ENCODE peak calls at places on chromosome 17, in ten cellular contexts. S is lower leg skin, Z is heart left ventricle, H is AG09309, P is breast epithelium, O is GM12865, Y is tibial nerve, L is psoas muscle, U is LNCaP clone FGC, G is heart right ventricle. X is an unnamed sample.

GRCh38 chr17:76204277-76204676 is 36.0 kb downstream of the RNF157 start:
- DNase-seq in S (no peak), P (no peak), U (no peak), H (no peak), G (no peak), Z (no peak), Y (no peak), O (no peak), L (no peak), X (no peak)

GRCh38 chr17:250487-251300 is 69.2 kb upstream of the DOC2B start:
- DNase-seq in Y (no peak), Z (peak; percentile 6), S (peak; percentile 65), L (peak; percentile 20), O (no peak), U (no peak), G (no peak), H (no peak), P (peak; percentile 40), X (no peak)

GRCh38 chr17:49201481-49201927 is 8.9 kb downstream of the GNGT2 start:
- DNase-seq in L (no peak), P (no peak), G (no peak), H (no peak), O (no peak), Y (no peak), U (no peak), Z (no peak), S (no peak), X (no peak)

GRCh38 chr17:56599093-56599492 is 5.6 kb downstream of the NOG start:
- DNase-seq in L (no peak), S (no peak), U (no peak), H (no peak), Y (no peak), P (no peak), O (no peak), Z (no peak), G (no peak), X (no peak)

GRCh38 chr17:31549121-31549524 is 157.6 kb downstream of the RAB11FIP4 start:
- DNase-seq in U (no peak), Z (no peak), L (no peak), S (no peak), P (no peak), G (no peak), Y (no peak), H (no peak), O (peak; percentile 45), X (no peak)

GRCh38 chr17:77373298-77374169 is 232.8 kb downstream of the SEC14L1 start:
- DNase-seq in G (peak; percentile 61), Z (peak; percentile 60), O (no peak), S (peak; percentile 93), Y (no peak), P (no peak), U (no peak), H (no peak), L (peak; percentile 78), X (peak; percentile 31)

GRCh38 chr17:879546-879945 is 97.4 kb downstream of the MRM3 start:
- DNase-seq in H (no peak), U (peak; percentile 54), O (peak; percentile 67), P (peak; percentile 82), L (peak; percentile 86), G (peak; percentile 86), S (peak; percentile 93), Z (peak; percentile 80), Y (peak; percentile 41), X (peak; percentile 30)

GRCh38 chr17:59893617-59894100 is 738 bp downstream of the RPS6KB1 start:
- DNase-seq in Y (no peak), S (no peak), H (no peak), U (no peak), G (no peak), O (peak; percentile 55), Z (no peak), L (no peak), P (no peak), X (no peak)

GRCh38 chr17:50346313-50347086 is 574 bp downstream of the XYLT2 start:
- DNase-seq in Y (no peak), P (no peak), L (peak; percentile 68), Z (peak; percentile 51), O (peak; percentile 57), S (peak; percentile 90), H (no peak), U (no peak), G (peak; percentile 44), X (no peak)

GRCh38 chr17:2337152-2337810 is at the start of gene SGSM2:
- DNase-seq in H (no peak), G (peak; percentile 71), P (no peak), Y (no peak), O (peak; percentile 75), L (peak; percentile 79), Z (peak; percentile 78), S (peak; percentile 91), U (no peak), X (peak; percentile 62)

GRCh38 chr17:2087597-2088211 is 32.8 kb downstream of the HIC1 start:
- DNase-seq in O (peak; percentile 93), Y (no peak), H (no peak), Z (peak; percentile 59), S (no peak), P (no peak), U (no peak), G (peak; percentile 67), L (peak; percentile 69), X (peak; percentile 48)

GRCh38 chr17:49890077-49890821 is 42.4 kb upstream of the TAC4 start:
- DNase-seq in L (peak; percentile 75), Z (no peak), S (no peak), O (no peak), P (no peak), U (no peak), Y (no peak), H (no peak), G (peak; percentile 17), X (no peak)

GRCh38 chr17:21194688-21195087 is 19.3 kb downstream of the TMEM11 start:
- DNase-seq in G (peak; percentile 67), P (no peak), U (no peak), O (no peak), H (no peak), L (peak; percentile 80), S (no peak), Z (peak; percentile 65), Y (no peak), X (no peak)

GRCh38 chr17:965311-965989 is 14.1 kb downstream of the NXN start:
- DNase-seq in P (no peak), Z (no peak), H (no peak), U (no peak), S (no peak), G (no peak), Y (no peak), L (no peak), O (no peak), X (no peak)

GRCh38 chr17:74380086-74380958 is 13.0 kb downstream of the GPR142 start:
- DNase-seq in O (no peak), Y (no peak), Z (no peak), G (no peak), P (no peak), U (no peak), H (no peak), S (no peak), L (peak; percentile 80), X (no peak)
- TF ChIP-seq CTCF in O (no peak), Y (no peak), Z (no peak), G (no peak), P (peak; percentile 28), U (no peak), H (no peak), S (no peak), L (no peak), X (no peak)

DNA sequence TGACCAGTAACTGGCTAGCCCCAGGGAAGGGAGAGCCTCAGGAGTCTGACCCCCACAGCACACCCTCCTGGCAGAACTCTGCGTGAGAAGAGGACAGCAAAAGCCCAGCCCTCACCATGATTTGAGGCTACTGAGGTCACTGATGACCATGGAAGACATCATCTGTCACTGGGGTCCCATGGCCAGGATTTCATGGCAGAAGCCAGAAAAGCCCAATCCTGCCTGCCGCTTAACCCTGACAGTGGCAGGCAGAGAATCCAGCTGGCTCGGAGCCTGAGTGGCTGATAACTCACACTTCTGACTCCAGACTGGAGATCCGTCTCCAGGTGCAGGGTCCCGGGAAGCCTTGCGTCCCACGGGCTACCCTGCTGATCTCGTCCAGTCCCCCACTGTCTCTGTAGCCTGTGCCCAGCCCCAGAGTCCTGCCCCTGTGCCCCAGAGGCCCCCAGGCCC is 17.5 kb downstream of the GRIN2C start:
- DNase-seq in H (no peak), Z (no peak), Y (no peak), O (no peak), U (no peak), L (no peak), S (no peak), G (no peak), P (no peak), X (no peak)
- TF ChIP-seq CTCF in H (no peak), Z (no peak), Y (no peak), O (no peak), U (no peak), L (no peak), S (no peak), G (peak; percentile 3), P (no peak), X (no peak)

GRCh38 chr17:44221072-44221861 is 1.8 kb upstream of the UBTF start:
- DNase-seq in Y (peak; percentile 55), S (peak; percentile 93), U (no peak), Z (peak; percentile 85), G (peak; percentile 86), H (no peak), O (peak; percentile 86), P (peak; percentile 73), L (peak; percentile 88), X (peak; percentile 58)
- TF ChIP-seq CTCF in Y (peak; percentile 4), S (no peak), U (no peak), Z (no peak), G (peak; percentile 11), H (no peak), O (no peak), P (no peak), L (no peak), X (no peak)

GRCh38 chr17:51608251-51608933 is 348.0 kb downstream of the UTP18 start:
- DNase-seq in L (no peak), O (no peak), G (no peak), Y (no peak), S (no peak), H (no peak), Z (no peak), U (peak; percentile 39), P (no peak), X (no peak)

GRCh38 chr17:51604299-51605020 is 344.1 kb downstream of the UTP18 start:
- DNase-seq in L (no peak), G (no peak), U (no peak), Y (no peak), P (no peak), O (no peak), S (no peak), Z (no peak), H (no peak), X (no peak)

GRCh38 chr17:51610155-51610554 is 349.8 kb downstream of the UTP18 start:
- DNase-seq in S (no peak), P (no peak), H (no peak), U (no peak), L (no peak), G (no peak), O (no peak), Y (no peak), Z (no peak), X (no peak)

GRCh38 chr17:51610834-51611233 is 350.5 kb downstream of the UTP18 start:
- DNase-seq in P (no peak), O (no peak), Z (no peak), S (no peak), L (no peak), G (no peak), U (no peak), H (no peak), Y (no peak), X (no peak)

DNA sequence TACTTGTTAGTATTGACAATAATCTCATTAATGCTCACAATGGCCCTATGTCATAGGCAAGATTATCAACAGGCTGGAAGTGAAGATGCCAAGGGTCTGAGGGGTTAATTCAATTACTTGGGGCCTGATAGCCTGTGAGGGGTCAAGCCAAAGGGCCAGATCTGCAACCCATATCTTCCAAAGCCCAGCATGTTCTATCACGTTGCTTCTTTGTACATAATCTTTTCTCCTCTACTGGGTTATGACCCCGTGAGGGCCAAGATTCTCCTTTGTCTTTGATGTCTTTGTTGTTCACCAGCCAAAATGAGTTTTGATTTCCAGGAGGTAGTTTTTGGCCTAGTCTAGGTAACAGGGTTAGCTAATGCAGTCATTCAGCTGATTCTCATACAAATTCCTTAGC is 347.2 kb downstream of the UTP18 start:
- DNase-seq in U (no peak), H (no peak), Y (no peak), S (no peak), Z (no peak), G (no peak), L (no peak), O (no peak), P (no peak), X (no peak)
- TF ChIP-seq CTCF in U (no peak), H (no peak), Y (no peak), S (no peak), Z (no peak), G (no peak), L (no peak), O (no peak), P (no peak), X (no peak)